ENCODE peak calls at places on chromosome 10, in four cellular contexts. U is spleen; W is foreskin fibroblast; V is activated naive CD8-positive, alpha-beta T cell treated with anti-CD3 and anti-CD28 coated beads, Interleukin-2, amount 50 U/mL, for 24 hours. Y is an unnamed sample.

GRCh38 chr10:110269641-110270318 is 34.9 kb downstream of the SMNDC1 start:
- DNase-seq in U (no peak), W (no peak), V (no peak), Y (no peak)

GRCh38 chr10:124727389-124727960 is 16.7 kb downstream of the FAM53B start:
- DNase-seq in U (peak), W (no peak), V (no peak), Y (no peak)

GRCh38 chr10:117444497-117445040 is 69.3 kb upstream of the PDZD8 start:
- DNase-seq in U (peak), W (no peak), V (no peak), Y (no peak)

GRCh38 chr10:119655566-119656001 is 4.4 kb downstream of the BAG3 start:
- DNase-seq in U (no peak), W (peak), V (peak), Y (no peak)

GRCh38 chr10:66215005-66215404 is 710.8 kb upstream of the LRRTM3 start:
- DNase-seq in U (no peak), W (no peak), V (no peak), Y (no peak)

GRCh38 chr10:52668024-52668423 is 104.6 kb downstream of the MBL2 start:
- DNase-seq in U (no peak), W (peak), V (no peak), Y (no peak)

GRCh38 chr10:4246881-4247358 is 461.9 kb upstream of the KLF6 start:
- DNase-seq in U (no peak), W (peak), V (no peak), Y (no peak)

GRCh38 chr10:73877533-73878160 is 3.3 kb upstream of the CAMK2G start:
- DNase-seq in U (no peak), W (no peak), V (no peak), Y (no peak)

GRCh38 chr10:14302035-14302434 is 28.7 kb downstream of the FRMD4A start:
- DNase-seq in U (no peak), W (peak), V (no peak), Y (no peak)

GRCh38 chr10:73998623-73999622 is 1.0 kb downstream of the VCL start:
- DNase-seq in U (peak), W (peak), V (peak), Y (peak)

GRCh38 chr10:113261130-113261529 is 291.7 kb upstream of the HABP2 start:
- DNase-seq in U (no peak), W (no peak), V (no peak), Y (no peak)

GRCh38 chr10:118958984-118959916 is 70.3 kb upstream of the NANOS1 start:
- DNase-seq in U (peak), W (peak), V (no peak), Y (no peak)

GRCh38 chr10:18918545-18918944 is 130.1 kb upstream of the MALRD1 start:
- DNase-seq in U (no peak), W (no peak), V (no peak), Y (no peak)

GRCh38 chr10:19096674-19097073 is 48.1 kb downstream of the MALRD1 start:
- DNase-seq in U (no peak), W (no peak), V (no peak), Y (peak)

GRCh38 chr10:132617781-132618052 is 80.1 kb downstream of the INPP5A start:
- DNase-seq in U (no peak), W (no peak), V (no peak), Y (no peak)

GRCh38 chr10:21145751-21146445 is 248.8 kb upstream of the NEBL start:
- DNase-seq in U (no peak), W (no peak), V (no peak), Y (no peak)

GRCh38 chr10:7787150-7787856 is 490 bp downstream of the KIN start:
- DNase-seq in U (no peak), W (no peak), V (no peak), Y (no peak)

GRCh38 chr10:59622320-59622901 is 87.2 kb downstream of the SLC16A9 start:
- DNase-seq in U (no peak), W (peak), V (peak), Y (peak)

GRCh38 chr10:119453313-119453712 is 89.2 kb downstream of the RGS10 start:
- DNase-seq in U (no peak), W (no peak), V (no peak), Y (no peak)

GRCh38 chr10:71769279-71769823 is 4.0 kb downstream of the VSIR start:
- DNase-seq in U (peak), W (no peak), V (no peak), Y (no peak)

Y was measured in D341Med.